ENCODE peak calls at places on chromosomes 13 and 19, in eight cellular contexts. One of them, this sample, is unnamed.

GRCh38 chr19:46976845-46977320 is 42.8 kb upstream of the NPAS1 start:
- DNase-seq in EL: peak
- DNase-seq in AG20443: peak
- DNase-seq in sciatic nerve: no peak
- DNase-seq in cardiac muscle cell: peak
- DNase-seq in ELF-1: peak
- DNase-seq in KG1: no peak
- DNase-seq in right atrium auricular region: peak
- DNase-seq in this sample: no peak

GRCh38 chr19:46886546-46887239 is 25.9 kb downstream of the ARHGAP35 start:
- DNase-seq in cardiac muscle cell: no peak
- DNase-seq in AG20443: no peak
- DNase-seq in right atrium auricular region: no peak
- DNase-seq in sciatic nerve: no peak
- DNase-seq in EL: peak
- DNase-seq in KG1: no peak
- DNase-seq in ELF-1: no peak
- DNase-seq in this sample: no peak

GRCh38 chr19:43841990-43842389 is 14.9 kb downstream of the ZNF283 start:
- DNase-seq in sciatic nerve: no peak
- DNase-seq in EL: no peak
- DNase-seq in ELF-1: no peak
- DNase-seq in cardiac muscle cell: no peak
- DNase-seq in right atrium auricular region: no peak
- DNase-seq in KG1: no peak
- DNase-seq in AG20443: no peak
- DNase-seq in this sample: no peak

GRCh38 chr19:2820112-2820702 is 539 bp downstream of the ZNF554 start:
- DNase-seq in sciatic nerve: peak
- DNase-seq in KG1: no peak
- DNase-seq in right atrium auricular region: no peak
- DNase-seq in AG20443: peak
- DNase-seq in EL: peak
- DNase-seq in ELF-1: peak
- DNase-seq in cardiac muscle cell: no peak
- DNase-seq in this sample: peak

GRCh38 chr19:36032251-36033104 is at the start of gene CLIP3:
- DNase-seq in cardiac muscle cell: peak
- DNase-seq in AG20443: peak
- DNase-seq in KG1: no peak
- DNase-seq in sciatic nerve: peak
- DNase-seq in EL: peak
- DNase-seq in ELF-1: peak
- DNase-seq in right atrium auricular region: no peak
- DNase-seq in this sample: no peak

GRCh38 chr19:16446108-16447014 is 25.4 kb downstream of the EPS15L1 start:
- DNase-seq in KG1: no peak
- DNase-seq in sciatic nerve: no peak
- DNase-seq in right atrium auricular region: no peak
- DNase-seq in EL: no peak
- DNase-seq in cardiac muscle cell: no peak
- DNase-seq in AG20443: no peak
- DNase-seq in ELF-1: no peak
- DNase-seq in this sample: peak

GRCh38 chr13:95603887-95604533 is 40.5 kb downstream of the DZIP1 start:
- DNase-seq in right atrium auricular region: no peak
- DNase-seq in AG20443: no peak
- DNase-seq in KG1: no peak
- DNase-seq in cardiac muscle cell: peak
- DNase-seq in ELF-1: no peak
- DNase-seq in EL: no peak
- DNase-seq in sciatic nerve: no peak
- DNase-seq in this sample: no peak

GRCh38 chr13:33207616-33207964 is 78.0 kb downstream of the STARD13 start:
- DNase-seq in cardiac muscle cell: peak
- DNase-seq in EL: peak
- DNase-seq in ELF-1: no peak
- DNase-seq in AG20443: peak
- DNase-seq in right atrium auricular region: no peak
- DNase-seq in sciatic nerve: no peak
- DNase-seq in KG1: no peak
- DNase-seq in this sample: no peak

GRCh38 chr19:48480476-48481190 is 11.5 kb downstream of the CYTH2 start:
- DNase-seq in AG20443: peak
- DNase-seq in sciatic nerve: peak
- DNase-seq in ELF-1: peak
- DNase-seq in EL: no peak
- DNase-seq in cardiac muscle cell: peak
- DNase-seq in KG1: no peak
- DNase-seq in right atrium auricular region: peak
- DNase-seq in this sample: no peak

GRCh38 chr19:16366056-16366432 is 41.4 kb downstream of the KLF2 start:
- DNase-seq in right atrium auricular region: no peak
- DNase-seq in cardiac muscle cell: no peak
- DNase-seq in EL: no peak
- DNase-seq in sciatic nerve: no peak
- DNase-seq in KG1: no peak
- DNase-seq in AG20443: no peak
- DNase-seq in ELF-1: no peak
- DNase-seq in this sample: no peak

This sample was measured in Karpas-422.